ENCODE peak calls at places on chromosome 19, in six cellular contexts. U, A, E, S, B and V are unnamed samples.

GRCh38 chr19:8449830-8450229 is 5.1 kb downstream of the HNRNPM start:
- DNase-seq in B (no peak), S (no peak), U (no peak), A (no peak), E (no peak), V (no peak)

GRCh38 chr19:9958451-9958850 is 22.1 kb upstream of the OLFM2 start:
- DNase-seq in A (no peak), E (no peak), S (no peak), U (no peak), B (no peak), V (peak)

GRCh38 chr19:39308531-39309304 is 11.9 kb downstream of the LRFN1 start:
- DNase-seq in U (peak), B (no peak), A (no peak), E (no peak), S (no peak), V (no peak)

GRCh38 chr19:36373638-36374156 is 5.3 kb downstream of the ZFP14 start:
- DNase-seq in A (no peak), U (no peak), E (no peak), S (no peak), B (no peak), V (no peak)

GRCh38 chr19:14536926-14537692 is 7.7 kb downstream of the TECR start:
- DNase-seq in A (no peak), B (peak), E (no peak), S (no peak), U (peak), V (no peak)

GRCh38 chr19:44260343-44260681 is 626 bp downstream of the ZNF233 start:
- DNase-seq in U (peak), B (peak), A (no peak), E (no peak), S (no peak), V (no peak)

GRCh38 chr19:18496167-18496979 is 25.5 kb downstream of the ELL start:
- DNase-seq in B (peak), U (no peak), S (peak), E (no peak), A (peak), V (no peak)

GRCh38 chr19:35269425-35270117 is 809 bp downstream of the USF2 start:
- DNase-seq in S (peak), E (peak), B (peak), U (peak), A (peak), V (no peak)

GRCh38 chr19:45075215-45076028 is 856 bp downstream of the ZNF296 start:
- DNase-seq in E (peak), B (peak), S (no peak), A (no peak), U (peak), V (no peak)

GRCh38 chr19:13056052-13056660 is 46.5 kb downstream of the LYL1 start:
- DNase-seq in S (no peak), B (no peak), A (no peak), U (no peak), E (no peak), V (no peak)

GRCh38 chr19:42601811-42602443 is 7.2 kb upstream of the CEACAM8 start:
- DNase-seq in B (peak), U (no peak), S (no peak), E (no peak), A (no peak), V (no peak)

GRCh38 chr19:55487884-55488687 is at the start of gene SSC5D:
- DNase-seq in U (peak), A (no peak), B (no peak), E (no peak), S (no peak), V (no peak)